ENCODE peak calls at places on chromosomes 12 and 14, in nine cellular contexts. W, T, Z, Q, U, M, G, R and E are unnamed samples.

GRCh38 chr14:41073544-41073943 is 533.1 kb upstream of the LRFN5 start:
- DNase-seq in W (no peak), T (no peak), Z (no peak), Q (no peak), U (no peak), M (no peak), G (no peak), R (no peak), E (no peak)

GRCh38 chr14:93520053-93520607 is 89.4 kb downstream of the UNC79 start:
- DNase-seq in W (no peak), T (no peak), Z (no peak), Q (no peak), U (no peak), M (no peak), G (no peak), R (peak; percentile 14), E (no peak)

GRCh38 chr12:105041186-105041585 is 43.1 kb downstream of the ALDH1L2 start:
- DNase-seq in W (no peak), T (no peak), Z (no peak), Q (no peak), U (no peak), M (no peak), G (peak; percentile 75), R (no peak), E (no peak)

GRCh38 chr12:107091989-107092641 is 1.2 kb downstream of the CRY1 start:
- DNase-seq in W (peak; percentile 51), T (peak; percentile 82), Z (peak; percentile 97), Q (peak; percentile 60), U (peak; percentile 91), M (peak; percentile 88), G (peak; percentile 93), R (peak; percentile 95), E (peak; percentile 92)

GRCh38 chr14:28012629-28013415 is 753.8 kb upstream of the FOXG1 start:
- DNase-seq in W (no peak), T (peak; percentile 15), Z (peak; percentile 10), Q (no peak), U (no peak), M (no peak), G (no peak), R (no peak), E (no peak)

GRCh38 chr14:78752789-78753188 is 582.6 kb downstream of the NRXN3 start:
- DNase-seq in W (no peak), T (no peak), Z (no peak), Q (no peak), U (no peak), M (no peak), G (peak; percentile 43), R (peak; percentile 3), E (no peak)

GRCh38 chr12:2615665-2616387 is 178.9 kb upstream of the FKBP4 start:
- DNase-seq in W (no peak), T (peak; percentile 1), Z (no peak), Q (no peak), U (no peak), M (no peak), G (peak; percentile 88), R (no peak), E (no peak)

GRCh38 chr12:29427964-29428363 is 47.0 kb upstream of the ERGIC2 start:
- DNase-seq in W (no peak), T (no peak), Z (peak; percentile 53), Q (peak; percentile 46), U (peak; percentile 7), M (peak; percentile 47), G (no peak), R (no peak), E (no peak)

GRCh38 chr12:105352940-105353635 is 22.6 kb downstream of the C12orf75 start:
- DNase-seq in W (no peak), T (no peak), Z (peak; percentile 86), Q (peak; percentile 12), U (no peak), M (no peak), G (peak; percentile 50), R (no peak), E (no peak)

GRCh38 chr12:108126990-108127468 is 2.1 kb upstream of the WSCD2 start:
- DNase-seq in W (no peak), T (no peak), Z (no peak), Q (no peak), U (no peak), M (no peak), G (no peak), R (no peak), E (no peak)

GRCh38 chr12:48329199-48329939 is 21.4 kb downstream of the ZNF641 start:
- DNase-seq in W (no peak), T (no peak), Z (no peak), Q (no peak), U (no peak), M (no peak), G (no peak), R (no peak), E (no peak)

GRCh38 chr12:56087220-56087619 is 7.3 kb downstream of the ERBB3 start:
- DNase-seq in W (peak; percentile 85), T (peak; percentile 81), Z (peak; percentile 11), Q (peak; percentile 6), U (peak; percentile 79), M (no peak), G (no peak), R (peak; percentile 27), E (no peak)

GRCh38 chr12:88036368-88036965 is 7.3 kb upstream of the C12orf50 start:
- DNase-seq in W (no peak), T (no peak), Z (peak; percentile 52), Q (no peak), U (peak; percentile 24), M (no peak), G (peak; percentile 50), R (peak; percentile 68), E (no peak)

GRCh38 chr14:55129086-55129427 is at the start of gene LGALS3:
- DNase-seq in W (peak; percentile 74), T (peak; percentile 80), Z (peak; percentile 92), Q (peak; percentile 69), U (peak; percentile 86), M (peak; percentile 48), G (peak; percentile 69), R (peak; percentile 88), E (peak; percentile 64)

GRCh38 chr12:108498136-108498535 is 16.9 kb upstream of the FICD start:
- DNase-seq in W (no peak), T (no peak), Z (peak; percentile 23), Q (no peak), U (no peak), M (no peak), G (no peak), R (no peak), E (no peak)

GRCh38 chr14:106838991-106839769 is 1312.8 kb downstream of the TMEM121 start:
- DNase-seq in W (no peak), T (no peak), Z (no peak), Q (no peak), U (no peak), M (no peak), G (no peak), R (no peak), E (no peak)

GRCh38 chr12:130818381-130819247 is 20.4 kb downstream of the STX2 start:
- DNase-seq in W (peak; percentile 66), T (peak; percentile 79), Z (peak; percentile 87), Q (peak; percentile 32), U (peak; percentile 76), M (peak; percentile 69), G (peak; percentile 7), R (peak; percentile 62), E (no peak)

GRCh38 chr12:122659579-122659978 is 43.6 kb downstream of the HCAR2 start:
- DNase-seq in W (peak; percentile 38), T (no peak), Z (no peak), Q (no peak), U (no peak), M (no peak), G (no peak), R (no peak), E (no peak)

GRCh38 chr12:104929926-104930325 is 28.2 kb downstream of the SLC41A2 start:
- DNase-seq in W (no peak), T (no peak), Z (no peak), Q (no peak), U (no peak), M (no peak), G (no peak), R (peak; percentile 49), E (no peak)

GRCh38 chr14:67932708-67933107 is 113.1 kb downstream of the RAD51B start:
- DNase-seq in W (no peak), T (no peak), Z (no peak), Q (no peak), U (no peak), M (no peak), G (no peak), R (no peak), E (no peak)

DNA sequence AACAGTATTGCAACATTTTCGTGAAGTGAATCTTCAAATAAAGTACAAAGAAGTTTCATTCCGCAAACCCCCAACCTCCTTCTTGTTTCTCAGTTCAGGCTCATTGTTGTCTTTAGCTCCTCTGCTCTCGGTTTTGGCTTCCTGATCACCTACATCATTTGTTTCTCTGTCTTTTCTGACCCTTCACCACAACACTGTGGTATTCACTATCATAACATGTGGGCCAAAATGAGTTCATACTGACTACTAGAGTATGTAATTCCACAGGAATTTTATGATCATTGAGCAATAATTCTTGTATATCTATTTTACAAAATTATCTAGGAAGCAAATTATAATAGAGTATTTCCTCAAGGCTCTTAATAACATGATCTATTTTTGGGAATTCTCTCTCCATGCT is 266.8 kb downstream of the ADAMTS20 start:
- DNase-seq in W (no peak), T (no peak), Z (peak; percentile 87), Q (no peak), U (no peak), M (peak; percentile 75), G (peak; percentile 99), R (peak; percentile 96), E (peak; percentile 34)
- H3K4me3 ChIP-seq in W (no peak overlapping the region), T (no peak overlapping the region), Z (no peak overlapping the region), Q (no peak overlapping the region), U (no peak overlapping the region), M (no peak overlapping the region), G (no peak overlapping the region), R (peak overlapping the region; percentile 11), E (no peak overlapping the region)

GRCh38 chr14:58288106-58288792 is 10.1 kb upstream of the ARID4A start:
- DNase-seq in W (no peak), T (no peak), Z (no peak), Q (no peak), U (no peak), M (no peak), G (no peak), R (no peak), E (no peak)
- H3K36me3 ChIP-seq in W (no peaks in the 10 kb centered on the region), T (peaks cover 61% of the 10 kb centered on the region), Z (peaks cover 95% of the 10 kb centered on the region), Q (peaks cover 95% of the 10 kb centered on the region), U (peaks cover 18% of the 10 kb centered on the region), M (no peaks in the 10 kb centered on the region), G (peaks cover 10% of the 10 kb centered on the region), R (peaks cover 93% of the 10 kb centered on the region), E (peaks cover 90% of the 10 kb centered on the region)

GRCh38 chr12:25977047-25977446 is 18.6 kb downstream of the RASSF8 start:
- DNase-seq in W (no peak), T (no peak), Z (no peak), Q (no peak), U (no peak), M (no peak), G (peak; percentile 97), R (peak; percentile 92), E (no peak)
- H3K4me3 ChIP-seq in W (no peak overlapping the region), T (no peak overlapping the region), Z (no peak overlapping the region), Q (no peak overlapping the region), U (no peak overlapping the region), M (no peak overlapping the region), G (no peak overlapping the region), R (peak overlapping the region; percentile 65), E (no peak overlapping the region)

GRCh38 chr14:103442288-103442687 is 57.1 kb downstream of the MARK3 start:
- DNase-seq in W (no peak), T (no peak), Z (no peak), Q (no peak), U (no peak), M (no peak), G (no peak), R (peak; percentile 52), E (no peak)
- H3K36me3 ChIP-seq in W (no peaks in the 10 kb centered on the region), T (peaks cover 4% of the 10 kb centered on the region), Z (peaks cover 11% of the 10 kb centered on the region), Q (peaks cover 20% of the 10 kb centered on the region), U (peaks cover 5% of the 10 kb centered on the region), M (no peaks in the 10 kb centered on the region), G (no peaks in the 10 kb centered on the region), R (peaks cover 21% of the 10 kb centered on the region), E (peaks cover 22% of the 10 kb centered on the region)